ENCODE peak calls at places on chromosome 14, in eight cellular contexts. W is ovary, F is AG04450, J is lower leg skin, K is transverse colon, X is GM12865, C is cardiac fibroblast, E is fibroblast of pulmonary artery. P is an unnamed sample.

GRCh38 chr14:32560213-32560857 is 231.2 kb downstream of the AKAP6 start:
- DNase-seq in W (no peak), F (peak), J (no peak), K (peak), X (peak), C (peak), E (peak), P (peak)

GRCh38 chr14:32259368-32260013 is 56.4 kb upstream of the RNU6-8 start:
- DNase-seq in W (no peak), F (peak), J (no peak), K (no peak), X (peak), C (peak), E (peak), P (peak)

GRCh38 chr14:25836647-25837046 is 761.2 kb downstream of the NOVA1 start:
- DNase-seq in W (no peak), F (no peak), J (no peak), K (no peak), X (no peak), C (no peak), E (no peak), P (no peak)

GRCh38 chr14:33282181-33282580 is 343.5 kb downstream of the NPAS3 start:
- DNase-seq in W (no peak), F (no peak), J (no peak), K (no peak), X (no peak), C (no peak), E (no peak), P (no peak)

GRCh38 chr14:102066041-102066451 is 20.8 kb downstream of the HSP90AA1 start:
- DNase-seq in W (peak), F (no peak), J (no peak), K (no peak), X (no peak), C (no peak), E (no peak), P (no peak)

GRCh38 chr14:26323781-26324363 is 274.0 kb downstream of the NOVA1 start:
- DNase-seq in W (no peak), F (no peak), J (no peak), K (no peak), X (no peak), C (no peak), E (no peak), P (no peak)

GRCh38 chr14:70422538-70422937 is 5.6 kb upstream of the SYNJ2BP start:
- DNase-seq in W (no peak), F (no peak), J (no peak), K (no peak), X (no peak), C (no peak), E (no peak), P (no peak)

GRCh38 chr14:31018057-31018645 is 7.3 kb upstream of the AP4S1 start:
- DNase-seq in W (no peak), F (no peak), J (no peak), K (no peak), X (no peak), C (no peak), E (no peak), P (no peak)

GRCh38 chr14:37585101-37585479 is 10.0 kb downstream of the FOXA1 start:
- DNase-seq in W (no peak), F (no peak), J (no peak), K (peak), X (no peak), C (no peak), E (no peak), P (no peak)

GRCh38 chr14:86654558-86655184 is 1124.7 kb downstream of the FLRT2 start:
- DNase-seq in W (no peak), F (no peak), J (peak), K (peak), X (peak), C (peak), E (peak), P (peak)

GRCh38 chr14:64721391-64721791 is 17.2 kb downstream of the PLEKHG3 start:
- DNase-seq in W (peak), F (no peak), J (no peak), K (peak), X (no peak), C (peak), E (peak), P (peak)

GRCh38 chr14:59116984-59117415 is 71.5 kb upstream of the DAAM1 start:
- DNase-seq in W (no peak), F (no peak), J (no peak), K (no peak), X (peak), C (no peak), E (no peak), P (no peak)

GRCh38 chr14:71363961-71364360 is 456.7 kb downstream of the PCNX1 start:
- DNase-seq in W (no peak), F (no peak), J (no peak), K (no peak), X (no peak), C (peak), E (peak), P (no peak)

DNA sequence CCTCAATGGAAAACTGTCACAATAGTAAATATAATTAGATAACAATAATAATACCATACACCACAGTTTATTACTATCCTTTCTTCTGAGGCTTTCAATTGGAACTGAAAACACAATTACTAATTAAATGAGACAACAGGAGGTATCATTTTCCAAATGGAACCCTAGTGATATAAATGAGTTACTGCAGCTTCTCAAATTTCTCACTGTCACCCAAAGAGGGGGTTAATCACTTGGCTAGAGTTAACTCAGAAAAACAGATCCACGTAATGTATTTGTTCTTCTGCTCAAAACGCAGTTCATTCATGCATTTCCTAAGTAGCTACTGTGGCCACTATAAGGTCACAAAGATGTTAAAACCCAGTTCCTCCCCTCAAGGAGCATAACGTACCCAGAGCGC is 120.9 kb upstream of the FOXN3 start:
- DNase-seq in W (no peak), F (no peak), J (no peak), K (no peak), X (no peak), C (no peak), E (no peak), P (no peak)
- TF ChIP-seq CTCF in W (no peak), F (peak), J (no peak), K (no peak), X (no peak), C (no peak), E (no peak), P (no peak)

GRCh38 chr14:104925941-104926609 is 1.4 kb downstream of the PLD4 start:
- DNase-seq in W (no peak), F (no peak), J (peak), K (no peak), X (no peak), C (peak), E (no peak), P (no peak)
- H3K4me3 ChIP-seq in W (no peak), F (no peak), J (no peak), K (no peak), X (peak), C (no peak), E (no peak), P (no peak)

GRCh38 chr14:103101964-103102688 is 7.6 kb downstream of the EXOC3L4 start:
- DNase-seq in W (no peak), F (no peak), J (no peak), K (no peak), X (no peak), C (no peak), E (no peak), P (no peak)

GRCh38 chr14:103102689-103103260 is 8.2 kb downstream of the EXOC3L4 start:
- DNase-seq in W (no peak), F (no peak), J (no peak), K (no peak), X (no peak), C (no peak), E (no peak), P (no peak)

GRCh38 chr14:103104389-103104653 is 9.8 kb downstream of the EXOC3L4 start:
- DNase-seq in W (no peak), F (no peak), J (no peak), K (no peak), X (no peak), C (no peak), E (no peak), P (no peak)

GRCh38 chr14:103104654-103105511 is 10.4 kb downstream of the EXOC3L4 start:
- DNase-seq in W (peak), F (no peak), J (peak), K (peak), X (peak), C (peak), E (peak), P (no peak)

DNA sequence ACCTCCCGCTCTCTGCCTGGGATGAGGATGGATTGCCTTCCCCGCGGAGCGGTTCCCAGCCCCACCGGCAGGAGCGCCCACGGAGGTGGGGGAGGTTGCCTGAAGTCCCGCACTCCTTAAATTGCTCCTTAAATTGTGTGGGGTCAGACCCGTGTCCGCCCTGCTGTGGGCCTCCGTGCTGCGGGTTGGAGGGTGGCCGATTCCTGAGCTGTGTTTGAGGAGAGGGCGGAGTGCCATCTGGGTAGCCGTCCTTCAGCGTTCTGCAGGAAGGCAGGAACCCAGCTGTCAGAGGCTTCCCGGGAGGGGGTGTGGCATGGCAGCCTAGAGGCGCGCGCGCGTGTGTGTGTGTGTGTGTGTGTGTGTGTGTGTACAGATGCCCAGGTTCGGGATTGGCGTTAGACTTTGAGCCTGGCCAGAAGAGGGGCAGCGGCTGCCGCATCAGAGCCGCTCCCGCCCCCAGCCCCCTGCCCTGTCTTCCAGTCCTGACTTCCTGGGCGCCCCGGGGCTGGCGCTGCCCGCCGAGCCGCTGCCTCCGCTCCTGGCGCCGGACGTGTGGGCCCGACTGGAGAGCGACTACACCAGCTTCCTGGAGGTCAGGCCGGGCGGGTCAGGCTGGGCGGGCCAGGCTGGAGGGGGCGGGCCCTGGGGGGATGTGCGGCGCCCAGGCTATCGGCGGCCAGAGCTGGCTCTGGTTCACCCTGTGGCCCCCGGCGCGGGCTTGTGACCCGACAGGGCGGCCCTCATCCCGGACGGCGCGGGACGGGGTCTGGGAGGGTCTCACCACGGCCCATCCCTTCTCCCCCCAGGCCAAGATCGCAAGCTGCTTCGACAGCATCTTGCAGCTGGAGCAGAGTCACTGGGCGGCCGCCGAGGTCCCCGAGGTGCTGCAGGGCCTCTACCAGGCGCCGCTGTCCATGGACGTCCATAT is 9.2 kb downstream of the EXOC3L4 start:
- DNase-seq in W (peak), F (no peak), J (no peak), K (peak), X (peak), C (peak), E (peak), P (no peak)
- TF ChIP-seq CTCF in W (no peak), F (peak), J (no peak), K (peak), X (no peak), C (peak), E (peak), P (peak)

GRCh38 chr14:35122696-35123387 is 490 bp downstream of the PRORP start:
- DNase-seq in W (no peak), F (peak), J (no peak), K (no peak), X (no peak), C (peak), E (peak), P (peak)

GRCh38 chr14:35121026-35121886 is 534 bp downstream of the PPP2R3C start:
- DNase-seq in W (peak), F (no peak), J (no peak), K (peak), X (peak), C (peak), E (peak), P (no peak)

GRCh38 chr14:35121887-35122695 is at the start of the genes PPP2R3C and PRORP:
- DNase-seq in W (peak), F (peak), J (peak), K (peak), X (peak), C (peak), E (peak), P (peak)

GRCh38 chr14:35124127-35124526 is 1.8 kb downstream of the PRORP start:
- DNase-seq in W (no peak), F (no peak), J (no peak), K (no peak), X (no peak), C (no peak), E (no peak), P (no peak)

DNA sequence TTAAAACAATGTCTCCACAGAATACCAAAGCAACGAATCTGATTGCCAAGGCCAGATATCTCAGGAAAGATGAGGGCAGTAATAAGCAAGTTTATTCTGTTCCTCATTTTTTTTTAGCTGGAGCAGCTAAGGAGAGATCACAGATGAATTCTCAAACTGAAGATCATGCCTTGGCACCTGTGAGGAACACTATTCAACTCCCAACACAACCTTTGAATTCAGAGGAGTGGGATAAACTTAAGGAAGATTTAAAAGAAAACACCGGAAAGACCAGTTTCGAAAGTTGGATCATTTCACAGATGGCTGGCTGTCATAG is 994 bp downstream of the PRORP start:
- DNase-seq in W (no peak), F (no peak), J (no peak), K (no peak), X (no peak), C (no peak), E (no peak), P (no peak)
- H3K4me3 ChIP-seq in W (peak), F (peak), J (no peak), K (peak), X (peak), C (peak), E (peak), P (peak)

GRCh38 chr14:95345032-95345431 is 25.3 kb upstream of the CLMN start:
- DNase-seq in W (no peak), F (no peak), J (no peak), K (no peak), X (no peak), C (no peak), E (no peak), P (no peak)

GRCh38 chr14:95346820-95347219 is 27.1 kb upstream of the CLMN start:
- DNase-seq in W (no peak), F (no peak), J (no peak), K (no peak), X (no peak), C (no peak), E (no peak), P (no peak)

GRCh38 chr14:95346266-95346665 is 26.6 kb upstream of the CLMN start:
- DNase-seq in W (no peak), F (no peak), J (no peak), K (no peak), X (no peak), C (no peak), E (no peak), P (no peak)

GRCh38 chr14:95349241-95349640 is 29.5 kb upstream of the CLMN start:
- DNase-seq in W (no peak), F (no peak), J (peak), K (no peak), X (no peak), C (no peak), E (no peak), P (no peak)

DNA sequence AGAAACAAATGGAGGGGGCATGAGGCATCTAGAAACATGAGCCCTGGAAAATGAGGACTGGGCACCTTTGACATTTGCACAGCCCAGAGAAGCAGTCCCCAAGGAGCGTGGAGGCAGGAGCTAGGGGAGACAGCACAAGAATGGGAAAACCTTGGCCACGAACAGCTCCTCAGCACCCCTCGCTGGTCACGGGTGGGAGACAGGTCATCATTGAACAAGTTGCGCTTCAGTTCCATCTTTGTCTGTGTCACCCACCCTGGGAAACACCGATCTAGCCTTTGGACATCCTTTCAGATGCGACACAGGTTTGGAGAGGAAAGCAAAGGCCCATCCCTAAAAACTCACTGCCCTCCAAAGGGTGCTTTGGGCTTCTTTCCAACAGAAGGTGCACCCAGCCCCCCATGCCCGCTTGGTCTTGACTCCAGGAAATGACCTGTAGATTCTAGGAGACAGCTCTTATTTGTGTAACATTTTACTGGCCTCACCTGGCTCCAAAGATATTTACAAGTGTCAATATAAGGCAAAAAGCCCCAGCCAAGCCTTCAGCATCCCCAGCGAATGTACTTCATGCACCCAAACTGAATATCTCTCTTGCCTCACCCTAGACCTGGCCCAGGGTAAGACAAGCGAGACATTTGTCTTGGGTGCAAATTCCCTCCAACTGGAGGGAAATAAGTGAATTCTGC is 28.8 kb upstream of the CLMN start:
- DNase-seq in W (no peak), F (no peak), J (peak), K (no peak), X (no peak), C (no peak), E (no peak), P (no peak)
- TF ChIP-seq CTCF in W (no peak), F (no peak), J (no peak), K (no peak), X (no peak), C (no peak), E (no peak), P (no peak)